ENCODE peak calls at places on chromosomes 6 and 20, in nine cellular contexts. O is left ventricle myocardium inferior; A is effector memory CD4-positive, alpha-beta T cell; Y is SHP77; G is stimulated activated CD4-positive, alpha-beta T cell treated with anti-CD3 and anti-CD28 coated beads, Interleukin-15, amount 100 ng/mL, for 1 hour; Z is colonic mucosa; U is heart left ventricle; B is ovary; D is HS-5. H is an unnamed sample.

GRCh38 chr6:161269310-161269709 is 4.6 kb downstream of the AGPAT4 start:
- DNase-seq in D (no peak), B (no peak), G (no peak), O (no peak), U (no peak), A (no peak), Y (no peak), Z (no peak), H (no peak)

GRCh38 chr6:169345198-169345597 is 91.6 kb upstream of the THBS2 start:
- DNase-seq in B (no peak), A (no peak), U (no peak), O (no peak), Y (no peak), G (no peak), Z (no peak), D (no peak), H (no peak)

GRCh38 chr6:132643547-132643946 is 15.4 kb downstream of the TAAR1 start:
- DNase-seq in B (no peak), U (no peak), A (no peak), D (no peak), Y (no peak), O (no peak), Z (no peak), G (no peak), H (no peak)

GRCh38 chr6:122081921-122082320 is 317.5 kb upstream of the HSF2 start:
- DNase-seq in B (no peak), A (no peak), D (no peak), G (no peak), Z (no peak), O (no peak), U (no peak), Y (no peak), H (no peak)

GRCh38 chr6:153003294-153003645 is 761 bp upstream of the MTRF1L start:
- DNase-seq in G (no peak), D (no peak), A (no peak), Y (no peak), O (no peak), B (no peak), Z (peak; percentile 22), U (no peak), H (no peak)

GRCh38 chr6:136921936-136922679 is at the start of gene SLC35D3:
- DNase-seq in G (peak; percentile 2), A (no peak), B (no peak), Y (peak; percentile 25), D (no peak), U (no peak), Z (no peak), O (no peak), H (peak; percentile 93)

GRCh38 chr6:27237089-27237723 is 10.3 kb upstream of the PRSS16 start:
- DNase-seq in G (peak; percentile 33), D (no peak), Z (peak; percentile 37), U (no peak), A (no peak), Y (no peak), O (no peak), B (no peak), H (peak; percentile 80)

GRCh38 chr6:159836294-159837140 is 36.4 kb downstream of the PNLDC1 start:
- DNase-seq in Z (no peak), O (peak; percentile 71), U (peak; percentile 71), Y (no peak), G (no peak), A (no peak), D (no peak), B (peak; percentile 75), H (peak; percentile 86)

GRCh38 chr6:21914121-21914973 is 320.8 kb downstream of the SOX4 start:
- DNase-seq in O (peak; percentile 69), G (peak; percentile 25), D (no peak), A (no peak), Z (peak; percentile 57), B (peak; percentile 37), U (peak; percentile 75), Y (no peak), H (no peak)

GRCh38 chr6:136593748-136594490 is 43.7 kb upstream of the MAP7 start:
- DNase-seq in B (no peak), O (no peak), D (peak; percentile 97), Y (no peak), A (peak; percentile 19), Z (no peak), U (no peak), G (no peak), H (peak; percentile 93)

GRCh38 chr6:111894272-111894671 is 21.0 kb upstream of the FYN start:
- DNase-seq in B (no peak), Y (no peak), A (no peak), O (no peak), U (no peak), G (no peak), D (peak; percentile 44), Z (no peak), H (no peak)

GRCh38 chr6:157089258-157089657 is 234.1 kb downstream of the TMEM242 start:
- DNase-seq in A (no peak), B (no peak), Z (no peak), G (no peak), Y (no peak), U (no peak), O (no peak), D (no peak), H (no peak)

GRCh38 chr20:16459019-16459700 is 114.1 kb downstream of the KIF16B start:
- DNase-seq in Z (no peak), A (no peak), D (peak; percentile 11), Y (no peak), G (no peak), O (no peak), B (peak; percentile 41), U (no peak), H (peak; percentile 39)

H was measured in osteoblast.